ENCODE peak calls at places on chromosomes 4 and X, in five cellular contexts. E is AG09309, R is sigmoid colon, B is fibroblast of pulmonary artery, Y is stomach. X is an unnamed sample.

GRCh38 chr4:152983774-152984411 is 47.8 kb downstream of the FHDC1 start:
- DNase-seq in E (peak), R (no peak), B (peak), Y (no peak), X (peak)

GRCh38 chr4:103365285-103365684 is 167.1 kb upstream of the CENPE start:
- DNase-seq in E (no peak), R (no peak), B (no peak), Y (no peak), X (no peak)

GRCh38 chr4:7761720-7762119 is 177.9 kb downstream of the AFAP1 start:
- DNase-seq in E (no peak), R (peak), B (peak), Y (peak), X (no peak)

GRCh38 chrX:13412208-13412600 is 92.4 kb upstream of the ATXN3L start:
- DNase-seq in E (no peak), R (no peak), B (no peak), Y (no peak), X (no peak)

GRCh38 chrX:47690175-47690574 is 31.2 kb upstream of the UXT start:
- DNase-seq in E (no peak), R (no peak), B (peak), Y (no peak), X (no peak)

GRCh38 chr4:168864831-168865541 is 145.1 kb downstream of the CBR4 start:
- DNase-seq in E (no peak), R (no peak), B (peak), Y (no peak), X (no peak)

GRCh38 chrX:87516716-87517115 is 886 bp upstream of the KLHL4 start:
- DNase-seq in E (no peak), R (no peak), B (peak), Y (no peak), X (peak)

GRCh38 chr4:47469951-47470350 is 6.4 kb upstream of the COMMD8 start:
- DNase-seq in E (peak), R (no peak), B (peak), Y (no peak), X (peak)

GRCh38 chr4:85595796-85596559 is 121.0 kb downstream of the ARHGAP24 start:
- DNase-seq in E (no peak), R (no peak), B (peak), Y (no peak), X (no peak)

GRCh38 chr4:174314770-174315169 is 31.1 kb downstream of the CEP44 start:
- DNase-seq in E (peak), R (no peak), B (peak), Y (no peak), X (peak)

GRCh38 chr4:2576290-2576689 is 39.8 kb downstream of the FAM193A start:
- DNase-seq in E (no peak), R (no peak), B (no peak), Y (no peak), X (no peak)

GRCh38 chrX:152865232-152865920 is 32.5 kb upstream of the ZNF185 start:
- DNase-seq in E (no peak), R (no peak), B (no peak), Y (no peak), X (no peak)

GRCh38 chr4:87073187-87073569 is 138.4 kb downstream of the AFF1 start:
- DNase-seq in E (no peak), R (no peak), B (no peak), Y (no peak), X (no peak)

GRCh38 chr4:38034986-38035882 is 75.0 kb downstream of the PTTG2 start:
- DNase-seq in E (peak), R (no peak), B (peak), Y (no peak), X (peak)

GRCh38 chr4:152515678-152516077 is 20.2 kb downstream of the FBXW7 start:
- DNase-seq in E (peak), R (no peak), B (peak), Y (no peak), X (peak)

GRCh38 chr4:73127839-73128448 is 58.4 kb upstream of the COX18 start:
- DNase-seq in E (no peak), R (no peak), B (peak), Y (no peak), X (no peak)

GRCh38 chr4:89248879-89249281 is 58.7 kb downstream of the GPRIN3 start:
- DNase-seq in E (no peak), R (no peak), B (no peak), Y (no peak), X (no peak)

GRCh38 chr4:116066711-116067245 is 953.4 kb upstream of the NDST4 start:
- DNase-seq in E (no peak), R (no peak), B (no peak), Y (no peak), X (no peak)

GRCh38 chr4:185580699-185581098 is 45.4 kb upstream of the PDLIM3 start:
- DNase-seq in E (no peak), R (no peak), B (no peak), Y (no peak), X (no peak)

GRCh38 chr4:48746608-48747374 is 33.3 kb downstream of the FRYL start:
- DNase-seq in E (no peak), R (no peak), B (no peak), Y (no peak), X (no peak)

GRCh38 chr4:94577136-94577535 is 125.4 kb downstream of the PDLIM5 start:
- DNase-seq in E (no peak), R (peak), B (peak), Y (no peak), X (peak)

GRCh38 chrX:10636337-10636736 is 16.0 kb upstream of the MID1 start:
- DNase-seq in E (no peak), R (no peak), B (peak), Y (no peak), X (peak)

GRCh38 chrX:70554081-70554480 is 109.4 kb downstream of the DLG3 start:
- DNase-seq in E (no peak), R (no peak), B (peak), Y (no peak), X (peak)

GRCh38 chrX:50889582-50889981 is 21.0 kb upstream of the BMP15 start:
- DNase-seq in E (no peak), R (no peak), B (no peak), Y (no peak), X (no peak)

DNA sequence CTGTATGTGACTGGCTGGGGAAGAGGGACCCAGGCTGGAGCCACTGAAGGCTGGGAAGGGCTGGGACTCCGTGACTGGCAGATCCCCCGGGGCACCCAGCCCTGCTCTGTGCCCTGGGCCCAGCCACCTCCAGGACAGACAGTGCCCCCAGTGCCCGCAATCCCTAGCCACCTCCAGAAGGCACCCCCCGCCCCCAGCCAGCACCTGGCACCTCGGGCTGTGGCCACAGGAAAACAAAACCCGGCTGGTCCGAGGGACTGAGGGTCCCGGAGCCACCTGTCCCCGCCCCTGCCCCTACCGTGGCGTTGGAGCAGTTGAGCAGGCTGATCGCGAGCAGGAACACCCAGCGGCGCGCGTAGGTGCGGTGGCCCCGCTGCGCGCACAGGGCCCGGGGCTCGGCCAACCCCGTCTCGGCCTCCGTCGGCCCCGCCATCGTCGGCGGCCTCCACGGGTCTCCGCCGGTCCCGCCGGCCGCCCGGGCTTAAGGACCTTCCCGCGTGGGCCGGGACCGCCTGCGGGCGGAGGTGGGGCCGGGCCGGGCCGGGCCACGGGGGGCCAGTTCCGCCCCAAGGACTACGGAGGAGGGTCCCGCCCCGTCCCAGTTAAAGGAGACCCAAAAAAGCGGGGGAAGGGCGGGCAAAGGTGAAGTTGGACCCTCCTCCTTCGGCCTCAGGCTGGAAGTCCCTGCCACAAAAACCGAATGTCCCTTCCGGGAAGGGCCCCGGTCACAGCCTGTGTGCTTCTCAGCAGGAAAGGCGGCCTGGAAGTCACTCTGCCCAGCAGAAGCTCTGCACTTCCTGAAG is at the start of gene SLC49A3:
- DNase-seq in E (no peak), R (peak), B (no peak), Y (peak), X (no peak)
- H3K4me3 ChIP-seq in E (peak), R (peak), B (peak), Y (peak), X (peak)

GRCh38 chrX:27555514-27555913 is 34.6 kb upstream of the DCAF8L2 start:
- DNase-seq in E (no peak), R (no peak), B (peak), Y (no peak), X (peak)
- TF ChIP-seq CTCF in E (no peak), R (no peak), B (peak), Y (no peak), X (peak)

GRCh38 chrX:137430984-137431475 is 134.9 kb upstream of the ZIC3 start:
- DNase-seq in E (no peak), R (no peak), B (no peak), Y (no peak), X (no peak)

GRCh38 chrX:137428777-137429564 is 137.0 kb upstream of the ZIC3 start:
- DNase-seq in E (no peak), R (no peak), B (no peak), Y (no peak), X (no peak)

GRCh38 chrX:137431693-137432488 is 134.0 kb upstream of the ZIC3 start:
- DNase-seq in E (no peak), R (no peak), B (no peak), Y (no peak), X (no peak)

GRCh38 chrX:137428251-137428661 is 137.7 kb upstream of the ZIC3 start:
- DNase-seq in E (no peak), R (no peak), B (no peak), Y (no peak), X (no peak)

DNA sequence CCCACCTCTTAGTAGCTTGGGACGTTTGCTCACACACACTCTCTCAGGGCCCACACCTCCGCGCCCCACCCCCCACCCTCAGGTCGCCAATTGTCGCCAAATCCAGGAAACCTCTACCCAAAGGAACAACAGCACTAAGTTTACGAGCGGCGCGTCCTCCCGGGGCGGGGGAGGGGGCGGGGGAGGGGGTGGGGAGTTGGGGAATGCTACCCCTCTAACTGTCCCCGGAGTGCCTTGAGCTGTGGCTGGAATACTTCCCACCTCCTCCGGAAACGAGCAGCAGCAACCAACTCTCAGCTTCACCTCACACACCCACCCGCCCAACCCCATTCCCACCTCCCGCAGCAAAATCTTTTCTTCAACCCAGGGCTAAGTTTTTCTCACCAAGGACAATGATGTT is 135.6 kb upstream of the ZIC3 start:
- DNase-seq in E (no peak), R (no peak), B (no peak), Y (no peak), X (no peak)
- H3K4me3 ChIP-seq in E (no peak), R (no peak), B (no peak), Y (no peak), X (no peak)

GRCh38 chrX:149641832-149642231 is 10.2 kb upstream of the TMEM185A start:
- DNase-seq in E (peak), R (no peak), B (no peak), Y (no peak), X (no peak)

GRCh38 chrX:149641432-149641831 is 9.8 kb upstream of the TMEM185A start:
- DNase-seq in E (no peak), R (no peak), B (no peak), Y (no peak), X (no peak)

GRCh38 chrX:149643496-149643895 is 11.9 kb upstream of the TMEM185A start:
- DNase-seq in E (no peak), R (no peak), B (no peak), Y (no peak), X (no peak)

GRCh38 chrX:149639568-149639967 is 8.0 kb upstream of the TMEM185A start:
- DNase-seq in E (no peak), R (no peak), B (no peak), Y (no peak), X (no peak)

DNA sequence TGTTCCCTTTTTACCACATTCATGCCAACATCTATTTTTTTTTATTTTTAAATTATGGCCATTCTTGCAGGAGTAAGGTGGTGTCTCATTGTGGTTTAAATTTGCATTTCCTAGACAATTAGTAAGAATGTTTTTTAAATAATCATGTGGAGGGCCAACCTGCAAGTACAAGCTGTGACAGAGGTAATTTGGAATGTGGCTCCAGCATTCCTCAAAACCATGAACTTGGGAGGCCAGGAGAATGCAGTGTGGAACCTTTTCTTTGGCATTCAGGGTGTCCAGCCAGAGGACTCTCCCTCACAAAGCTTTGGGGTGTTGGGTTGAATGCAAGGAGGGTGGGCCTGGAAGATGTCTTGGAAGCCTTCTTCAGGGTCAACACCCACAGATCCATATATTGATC is 7.3 kb upstream of the TMEM185A start:
- DNase-seq in E (no peak), R (no peak), B (no peak), Y (no peak), X (peak)
- TF ChIP-seq CTCF in E (no peak), R (no peak), B (no peak), Y (no peak), X (no peak)

X was measured in astrocyte of the spinal cord.